ENCODE peak calls at places on chromosomes 2 and 18, in ten cellular contexts. S, J, Y, U, B, H, F, L, M and E are unnamed samples.

GRCh38 chr2:72185166-72185565 is 37.5 kb upstream of the CYP26B1 start:
- DNase-seq in H (no peak), L (no peak), U (peak; percentile 34), Y (no peak), M (no peak), S (no peak), J (no peak), F (no peak), B (no peak), E (no peak)

GRCh38 chr2:132733119-132733518 is 63.1 kb upstream of the LYPD1 start:
- DNase-seq in H (no peak), S (no peak), B (no peak), J (no peak), F (no peak), M (no peak), U (no peak), Y (no peak), L (no peak), E (no peak)

GRCh38 chr2:98634406-98635092 is 26.2 kb downstream of the UNC50 start:
- DNase-seq in B (no peak), H (no peak), U (no peak), S (peak; percentile 7), Y (no peak), L (no peak), F (no peak), M (peak; percentile 78), J (no peak), E (no peak)

GRCh38 chr2:104698276-104698675 is 155.6 kb upstream of the POU3F3 start:
- DNase-seq in Y (no peak), M (no peak), L (no peak), S (no peak), H (no peak), F (no peak), B (no peak), U (no peak), J (no peak), E (no peak)

GRCh38 chr2:107809835-107810234 is 16.9 kb upstream of the RGPD4 start:
- DNase-seq in H (no peak), F (no peak), L (no peak), B (no peak), Y (no peak), M (no peak), J (no peak), U (no peak), S (no peak), E (no peak)

GRCh38 chr18:48230459-48231113 is 178.6 kb downstream of the ZBTB7C start:
- DNase-seq in S (peak; percentile 57), H (peak; percentile 69), U (peak; percentile 79), L (no peak), Y (peak; percentile 14), M (peak; percentile 81), B (peak; percentile 64), F (peak; percentile 71), J (peak; percentile 60), E (peak; percentile 36)

GRCh38 chr18:62933261-62933887 is 218.0 kb downstream of the PHLPP1 start:
- DNase-seq in J (no peak), S (no peak), M (no peak), L (no peak), B (no peak), H (no peak), F (no peak), U (no peak), Y (no peak), E (no peak)

GRCh38 chr18:48996901-48997463 is 46.2 kb upstream of the SMAD7 start:
- DNase-seq in F (no peak), H (no peak), J (no peak), M (no peak), S (peak; percentile 58), L (no peak), U (no peak), Y (no peak), B (no peak), E (no peak)

GRCh38 chr2:240208631-240209211 is 68.3 kb upstream of the OTOS start:
- DNase-seq in U (no peak), B (no peak), L (no peak), J (no peak), H (no peak), F (no peak), S (no peak), Y (no peak), M (no peak), E (no peak)

GRCh38 chr2:235257590-235257989 is 236.3 kb upstream of the AGAP1 start:
- DNase-seq in F (no peak), Y (no peak), H (no peak), S (no peak), M (no peak), B (no peak), J (no peak), L (no peak), U (no peak), E (no peak)

GRCh38 chr2:141437521-141437920 is 693.3 kb downstream of the LRP1B start:
- DNase-seq in H (no peak), F (no peak), S (no peak), M (no peak), B (no peak), Y (no peak), J (no peak), L (no peak), U (no peak), E (no peak)

GRCh38 chr18:46166261-46166970 is 62.2 kb downstream of the HAUS1 start:
- DNase-seq in M (peak; percentile 52), J (no peak), U (no peak), L (no peak), Y (no peak), S (no peak), B (no peak), H (no peak), F (no peak), E (no peak)

GRCh38 chr2:54084600-54084999 is 30.8 kb upstream of the ACYP2 start:
- DNase-seq in H (no peak), M (no peak), F (peak; percentile 66), L (no peak), B (no peak), Y (no peak), J (no peak), U (no peak), S (no peak), E (peak; percentile 31)

GRCh38 chr2:6909431-6910385 is 7.5 kb upstream of the RNF144A start:
- DNase-seq in M (no peak), U (no peak), J (no peak), F (no peak), Y (peak; percentile 7), L (no peak), S (no peak), B (no peak), H (no peak), E (no peak)

DNA sequence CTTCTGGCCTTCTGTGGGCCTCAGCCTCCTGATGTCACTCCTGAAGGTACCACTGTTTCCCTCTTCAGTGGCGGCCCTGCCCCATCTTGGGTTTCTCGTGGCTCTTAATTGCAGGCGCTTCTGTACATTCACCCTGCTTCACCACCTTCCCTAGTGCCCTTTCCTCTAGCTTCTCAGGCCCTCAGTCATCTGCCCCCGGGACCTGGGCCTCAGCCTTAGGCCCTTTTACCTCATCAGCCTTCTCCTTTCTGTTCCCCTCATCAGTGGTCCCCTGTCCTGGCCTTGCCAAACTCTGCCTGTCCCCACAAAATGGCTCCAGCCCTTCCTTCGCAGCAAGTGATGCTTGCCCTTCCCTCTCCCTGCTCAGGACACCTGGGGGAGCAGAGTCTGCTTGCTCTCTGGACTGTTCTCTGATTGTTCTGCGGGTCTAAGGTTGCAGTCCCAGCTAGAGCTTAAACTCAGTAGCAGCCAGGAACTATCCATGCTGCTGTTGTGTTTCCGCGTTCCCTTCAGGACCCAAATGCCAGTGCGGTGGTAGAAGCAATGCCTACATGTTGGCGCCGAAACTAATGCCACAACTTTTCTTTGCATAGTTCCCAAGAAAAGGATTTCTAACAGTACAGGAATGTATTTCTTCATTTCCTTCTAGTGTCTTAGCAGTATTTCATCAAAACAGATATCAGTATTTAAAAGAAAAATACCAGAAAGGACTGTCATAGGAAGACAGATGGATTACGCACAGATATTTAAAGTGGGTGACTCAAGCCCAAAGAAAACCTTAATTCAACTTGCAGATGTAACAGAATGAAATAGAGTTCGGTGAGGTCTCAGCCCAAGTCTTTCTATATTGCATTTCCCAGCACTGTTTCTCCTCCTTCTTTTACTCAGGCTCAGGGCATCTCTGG is 7.5 kb downstream of the ASB1 start:
- DNase-seq in H (no peak), B (no peak), Y (no peak), F (no peak), S (no peak), L (no peak), M (no peak), U (no peak), J (no peak), E (no peak)
- H3K27ac ChIP-seq in H (no peak overlapping the region), B (no peak overlapping the region), Y (no peak overlapping the region), F (no peak overlapping the region), S (no peak overlapping the region), L (no peak overlapping the region), M (no peak overlapping the region), U (no peak overlapping the region), J (no peak overlapping the region), E (no peak overlapping the region)

DNA sequence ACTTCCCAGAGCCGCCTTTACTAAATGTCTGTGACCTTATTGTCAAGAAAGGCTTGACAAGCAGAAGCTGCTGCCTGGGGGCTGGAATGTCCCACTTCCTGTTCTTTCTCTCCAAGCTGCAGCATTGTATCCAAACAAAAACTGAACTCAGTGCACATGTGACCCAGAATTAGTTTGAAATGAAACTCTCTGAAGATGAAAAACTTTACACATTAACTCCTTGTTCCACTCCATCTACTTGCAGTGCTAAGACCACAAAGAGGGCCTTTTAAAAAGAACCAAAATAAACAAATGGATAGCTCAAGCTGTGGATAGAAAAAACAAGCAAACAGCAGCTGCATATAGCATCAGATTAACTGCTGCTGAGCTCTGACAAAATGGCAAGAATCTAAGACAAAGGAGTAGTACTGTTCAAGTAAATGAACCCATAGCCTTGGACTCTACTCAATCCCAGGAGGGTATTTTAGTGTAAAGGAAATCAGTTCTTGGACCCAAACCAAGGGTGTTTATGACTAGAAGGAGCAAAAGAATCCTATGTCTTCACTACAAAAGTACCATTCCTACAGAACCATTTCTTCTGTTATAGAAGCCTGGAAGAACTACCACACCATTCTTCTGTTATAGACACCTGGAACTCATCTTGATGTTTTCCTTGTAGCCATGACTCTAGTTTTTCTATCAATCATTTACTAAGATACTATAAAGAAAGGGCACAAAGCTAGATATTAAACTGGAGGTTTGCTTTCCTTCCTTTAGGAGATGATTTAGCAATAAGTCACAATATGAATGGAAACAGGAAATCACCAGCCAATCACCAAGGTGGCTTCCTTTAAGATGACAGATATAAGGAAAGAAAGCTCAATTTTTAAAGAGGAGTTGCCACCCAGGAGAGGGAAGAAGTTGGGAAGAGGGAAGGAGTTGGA is 100.1 kb upstream of the NEUROD1 start:
- DNase-seq in M (no peak), H (no peak), B (no peak), F (no peak), Y (no peak), U (no peak), J (no peak), L (no peak), S (no peak), E (no peak)
- H3K27ac ChIP-seq in M (no peak overlapping the region), H (no peak overlapping the region), B (no peak overlapping the region), F (no peak overlapping the region), Y (no peak overlapping the region), U (peak overlapping the region; percentile 81), J (peak overlapping the region; percentile 52), L (no peak overlapping the region), S (peak overlapping the region; percentile 92), E (no peak overlapping the region)

GRCh38 chr2:216211141-216211540 is 102.0 kb downstream of the XRCC5 start:
- DNase-seq in H (no peak), B (no peak), M (no peak), F (no peak), S (no peak), J (no peak), Y (no peak), U (no peak), L (no peak), E (no peak)
- H3K27ac ChIP-seq in H (no peak overlapping the region), B (no peak overlapping the region), M (no peak overlapping the region), F (no peak overlapping the region), S (no peak overlapping the region), J (no peak overlapping the region), Y (no peak overlapping the region), U (no peak overlapping the region), L (no peak overlapping the region), E (no peak overlapping the region)

GRCh38 chr18:79987566-79987965 is 797 bp downstream of the TXNL4A start:
- DNase-seq in F (no peak), S (no peak), L (no peak), U (no peak), B (no peak), J (no peak), Y (no peak), M (no peak), H (no peak), E (no peak)
- H3K27ac ChIP-seq in F (peak overlapping the region; percentile 85), S (peak overlapping the region; percentile 97), L (peak overlapping the region; percentile 96), U (peak overlapping the region; percentile 85), B (peak overlapping the region; percentile 81), J (peak overlapping the region; percentile 98), Y (peak overlapping the region; percentile 78), M (no peak overlapping the region), H (peak overlapping the region; percentile 95), E (peak overlapping the region; percentile 72)